ENCODE peak calls at places on chromosome 1, in ten cellular contexts. H, E, S, P, N, R, F, W, I and K are unnamed samples.

GRCh38 chr1:3671371-3672180 is 19.3 kb downstream of the TP73 start:
- DNase-seq in H (no peak), E (no peak), S (no peak), P (no peak), N (no peak), R (no peak), F (no peak), W (no peak), I (no peak), K (no peak)

GRCh38 chr1:97457446-97458089 is 463.3 kb downstream of the DPYD start:
- DNase-seq in H (no peak), E (no peak), S (no peak), P (no peak), N (no peak), R (no peak), F (no peak), W (no peak), I (no peak), K (no peak)

GRCh38 chr1:177659259-177659658 is 310.6 kb downstream of the SEC16B start:
- DNase-seq in H (no peak), E (no peak), S (no peak), P (no peak), N (no peak), R (no peak), F (no peak), W (no peak), I (no peak), K (no peak)

GRCh38 chr1:119475866-119476439 is 31.1 kb upstream of the HSD3B1 start:
- DNase-seq in H (peak; percentile 56), E (peak; percentile 43), S (peak; percentile 77), P (peak; percentile 25), N (peak; percentile 33), R (no peak), F (no peak), W (no peak), I (peak; percentile 21), K (peak; percentile 15)

GRCh38 chr1:240258910-240259309 is 167.2 kb downstream of the FMN2 start:
- DNase-seq in H (no peak), E (peak; percentile 39), S (no peak), P (no peak), N (no peak), R (peak; percentile 98), F (no peak), W (peak; percentile 61), I (peak; percentile 92), K (peak; percentile 92)

GRCh38 chr1:233151850-233152249 is 143.7 kb downstream of the PCNX2 start:
- DNase-seq in H (no peak), E (peak; percentile 88), S (no peak), P (no peak), N (no peak), R (no peak), F (peak; percentile 34), W (no peak), I (no peak), K (no peak)

GRCh38 chr1:245279346-245279745 is 124.6 kb downstream of the KIF26B start:
- DNase-seq in H (no peak), E (peak; percentile 31), S (no peak), P (no peak), N (no peak), R (no peak), F (no peak), W (no peak), I (no peak), K (no peak)

GRCh38 chr1:239951518-239952130 is 140.1 kb upstream of the FMN2 start:
- DNase-seq in H (peak; percentile 44), E (peak; percentile 73), S (peak; percentile 89), P (no peak), N (peak; percentile 27), R (peak; percentile 37), F (peak; percentile 55), W (peak; percentile 34), I (peak; percentile 73), K (peak; percentile 61)

GRCh38 chr1:145846191-145846590 is 761 bp downstream of the NUDT17 start:
- DNase-seq in H (no peak), E (peak; percentile 50), S (peak; percentile 69), P (no peak), N (no peak), R (no peak), F (peak; percentile 13), W (no peak), I (peak; percentile 31), K (peak; percentile 30)

GRCh38 chr1:26724938-26725337 is 29.1 kb downstream of the ARID1A start:
- DNase-seq in H (no peak), E (no peak), S (peak; percentile 74), P (no peak), N (no peak), R (no peak), F (no peak), W (no peak), I (no peak), K (no peak)

GRCh38 chr1:17192394-17193221 is 12.3 kb upstream of the PADI1 start:
- DNase-seq in H (no peak), E (peak; percentile 34), S (no peak), P (no peak), N (no peak), R (no peak), F (no peak), W (no peak), I (no peak), K (no peak)

GRCh38 chr1:9590945-9591668 is 2.4 kb downstream of the TMEM201 start:
- DNase-seq in H (no peak), E (no peak), S (peak; percentile 63), P (no peak), N (no peak), R (no peak), F (no peak), W (no peak), I (no peak), K (no peak)

GRCh38 chr1:215569987-215570824 is 3.1 kb downstream of the KCTD3 start:
- DNase-seq in H (no peak), E (peak; percentile 17), S (no peak), P (no peak), N (no peak), R (no peak), F (no peak), W (no peak), I (peak; percentile 20), K (peak; percentile 1)

DNA sequence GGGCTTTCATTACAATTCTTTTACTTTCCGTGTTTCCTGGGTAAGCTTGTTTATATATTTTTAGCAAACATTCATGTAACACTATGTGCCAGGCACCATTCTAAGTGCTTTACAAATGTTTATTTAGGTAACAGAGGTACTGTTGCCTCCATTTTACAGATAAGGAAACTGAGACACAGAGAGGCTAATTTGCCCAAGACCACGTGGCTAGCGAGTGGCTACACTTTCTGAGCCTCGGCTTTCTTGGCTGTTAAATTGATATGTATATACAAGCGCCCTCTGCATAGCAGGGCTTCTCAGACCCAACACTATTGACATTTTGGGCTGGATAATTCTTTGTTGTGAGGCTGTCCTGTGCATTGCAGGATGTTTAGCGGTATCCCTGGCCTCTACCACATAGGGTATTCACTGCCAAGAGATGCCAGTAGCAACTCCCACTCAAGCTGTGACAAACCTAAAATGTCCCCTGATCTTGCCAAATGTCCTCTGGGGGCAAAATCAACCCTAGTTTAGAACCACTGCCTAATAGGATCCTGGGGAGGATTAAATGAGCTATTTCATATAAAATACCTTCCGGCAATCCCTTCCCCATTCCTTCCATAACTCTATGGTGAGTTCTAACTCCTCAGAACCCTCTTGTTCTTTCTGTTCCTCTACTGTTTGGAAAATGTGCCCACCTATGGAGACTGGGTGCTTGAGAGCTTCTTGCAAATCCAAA is 17.2 kb upstream of the ID3 start:
- DNase-seq in H (no peak), E (no peak), S (no peak), P (no peak), N (no peak), R (no peak), F (no peak), W (no peak), I (no peak), K (peak; percentile 28)
- TF ChIP-seq CTCF in H (no peak), E (no peak), S (no peak), P (no peak), N (no peak), R (no peak), F (no peak), W (no peak), I (no peak), K (no peak)

DNA sequence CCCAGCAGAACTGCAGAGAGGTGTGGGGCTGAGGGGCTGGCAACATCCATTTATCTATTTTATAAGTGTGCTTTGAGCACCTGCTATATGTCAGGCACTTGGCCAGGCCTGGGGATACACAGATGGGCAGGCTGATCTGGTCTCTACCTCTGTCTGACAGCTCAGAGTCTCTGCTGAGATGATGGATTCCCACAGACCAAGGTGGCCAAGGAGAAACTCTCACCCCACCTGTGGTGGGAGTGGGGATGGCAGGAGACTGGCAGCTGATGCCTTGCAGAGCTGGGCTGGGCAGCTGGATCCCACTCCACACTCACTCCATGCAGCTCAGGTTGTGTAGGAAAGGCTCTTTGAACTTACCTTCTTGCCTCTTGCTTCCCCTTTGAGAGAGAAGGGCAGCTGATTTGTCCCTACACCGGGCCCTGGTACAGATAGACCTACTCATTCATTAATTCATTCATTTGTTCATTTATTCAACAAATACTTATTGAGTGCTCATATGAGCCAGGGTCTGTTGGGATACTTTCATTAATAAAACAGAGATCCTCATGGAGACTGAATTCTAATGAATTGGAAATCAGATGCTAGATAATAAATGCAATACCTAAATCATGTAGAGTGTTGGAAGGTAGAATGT is 9.0 kb downstream of the ADORA1 start:
- DNase-seq in H (no peak), E (no peak), S (no peak), P (no peak), N (no peak), R (no peak), F (no peak), W (no peak), I (no peak), K (no peak)
- TF ChIP-seq CTCF in H (peak; percentile 25), E (no peak), S (peak; percentile 17), P (peak; percentile 30), N (peak; percentile 32), R (no peak), F (no peak), W (no peak), I (no peak), K (no peak)

DNA sequence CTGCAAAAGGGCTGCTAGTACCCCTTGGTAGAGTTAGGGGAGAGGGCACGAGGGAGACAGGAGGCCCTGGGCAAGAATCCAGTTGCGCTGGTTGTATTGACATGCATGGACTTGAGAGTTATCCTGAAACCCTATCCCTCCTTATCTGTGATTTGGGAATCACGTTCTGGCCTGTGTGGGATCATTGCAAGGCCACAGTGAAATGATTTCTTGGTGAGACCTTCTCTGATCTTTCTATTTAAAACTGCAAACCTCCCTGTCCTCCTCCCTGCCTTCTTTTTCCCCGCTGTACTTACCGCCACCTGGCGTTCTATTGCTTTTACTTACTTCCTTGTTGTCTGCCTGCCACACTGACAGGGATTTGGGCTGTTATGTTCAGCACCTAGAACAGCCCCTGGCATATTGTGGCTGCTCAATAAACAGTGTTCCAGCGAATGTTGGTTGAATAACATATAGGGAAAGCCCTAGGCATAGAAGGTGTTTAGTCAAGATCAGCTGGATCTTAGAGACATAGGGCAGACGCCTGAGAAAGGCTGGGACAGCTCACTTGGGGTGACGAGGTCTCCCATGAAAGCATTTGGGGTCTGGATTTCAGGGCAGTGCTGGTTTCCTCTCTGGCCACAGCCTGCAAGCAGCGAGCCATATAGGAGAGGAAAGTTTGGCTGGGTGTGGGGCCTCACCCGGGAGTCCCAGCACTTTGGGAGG is 25.6 kb downstream of the ALPL start:
- DNase-seq in H (no peak), E (peak; percentile 79), S (peak; percentile 77), P (peak; percentile 2), N (peak; percentile 29), R (no peak), F (peak; percentile 32), W (no peak), I (peak; percentile 77), K (peak; percentile 24)
- TF ChIP-seq CTCF in H (peak; percentile 64), E (peak; percentile 46), S (peak; percentile 70), P (peak; percentile 75), N (peak; percentile 69), R (peak; percentile 42), F (peak; percentile 57), W (peak; percentile 77), I (peak; percentile 74), K (peak; percentile 51)

GRCh38 chr1:197868751-197869501 is 33.5 kb upstream of the C1orf53 start:
- DNase-seq in H (no peak), E (peak; percentile 74), S (peak; percentile 76), P (peak; percentile 21), N (peak; percentile 59), R (peak; percentile 27), F (peak; percentile 30), W (peak; percentile 33), I (peak; percentile 70), K (peak; percentile 68)
- TF ChIP-seq CTCF in H (peak; percentile 67), E (peak; percentile 74), S (peak; percentile 73), P (peak; percentile 76), N (peak; percentile 60), R (peak; percentile 77), F (peak; percentile 77), W (peak; percentile 76), I (peak; percentile 80), K (peak; percentile 80)